ENCODE peak calls at places on chromosome 14, in four cellular contexts. W, H, K and B are unnamed samples.

GRCh38 chr14:36997843-36998242 is 174.6 kb downstream of the SLC25A21 start:
- DNase-seq in W (peak), H (no peak), K (no peak), B (peak)

GRCh38 chr14:89805501-89805900 is 149.0 kb downstream of the EFCAB11 start:
- DNase-seq in W (no peak), H (no peak), K (no peak), B (no peak)

GRCh38 chr14:56422703-56423213 is 156.8 kb upstream of the TMEM260 start:
- DNase-seq in W (peak), H (peak), K (peak), B (peak)

GRCh38 chr14:59215353-59215752 is 26.9 kb downstream of the DAAM1 start:
- DNase-seq in W (peak), H (no peak), K (peak), B (peak)

GRCh38 chr14:21087294-21088091 is 11.0 kb downstream of the ZNF219 start:
- DNase-seq in W (peak), H (peak), K (no peak), B (peak)

GRCh38 chr14:74508292-74508731 is 14.7 kb downstream of the ISCA2 start:
- DNase-seq in W (no peak), H (no peak), K (no peak), B (peak)

GRCh38 chr14:67589212-67589770 is 10.8 kb downstream of the PIGH start:
- DNase-seq in W (no peak), H (no peak), K (no peak), B (no peak)

GRCh38 chr14:103143535-103143934 is 20.3 kb downstream of the TNFAIP2 start:
- DNase-seq in W (peak), H (no peak), K (no peak), B (peak)

GRCh38 chr14:102510616-102511520 is 1.3 kb upstream of the ANKRD9 start:
- DNase-seq in W (no peak), H (no peak), K (peak), B (no peak)

GRCh38 chr14:95098984-95099599 is 58.2 kb downstream of the DICER1 start:
- DNase-seq in W (peak), H (peak), K (peak), B (peak)

GRCh38 chr14:64812412-64812811 is 67.3 kb downstream of the SPTB start:
- DNase-seq in W (no peak), H (peak), K (peak), B (no peak)

GRCh38 chr14:70265422-70265821 is 76.7 kb upstream of the SLC8A3 start:
- DNase-seq in W (no peak), H (no peak), K (no peak), B (no peak)

GRCh38 chr14:75229923-75230792 is 48.5 kb upstream of the FOS start:
- DNase-seq in W (peak), H (peak), K (peak), B (peak)

GRCh38 chr14:79583738-79584405 is 627.4 kb downstream of the DIO2 start:
- DNase-seq in W (peak), H (no peak), K (no peak), B (peak)

GRCh38 chr14:100432652-100433427 is 109.7 kb downstream of the SLC25A47 start:
- DNase-seq in W (no peak), H (no peak), K (no peak), B (no peak)

GRCh38 chr14:58914271-58914855 is 274.1 kb upstream of the DAAM1 start:
- DNase-seq in W (no peak), H (no peak), K (no peak), B (no peak)

GRCh38 chr14:95664046-95664445 is 22.2 kb upstream of the TCL1B start:
- DNase-seq in W (no peak), H (peak), K (no peak), B (no peak)

GRCh38 chr14:48250575-48250974 is 575.2 kb upstream of the MDGA2 start:
- DNase-seq in W (no peak), H (no peak), K (no peak), B (no peak)

GRCh38 chr14:30553311-30553989 is 5.5 kb upstream of the G2E3 start:
- DNase-seq in W (peak), H (no peak), K (no peak), B (peak)

GRCh38 chr14:102949062-102949800 is 26.8 kb downstream of the AMN start:
- DNase-seq in W (no peak), H (no peak), K (no peak), B (no peak)

GRCh38 chr14:105473677-105474477 is 744 bp upstream of the CRIP2 start:
- DNase-seq in W (peak), H (peak), K (peak), B (peak)

GRCh38 chr14:34912182-34912581 is 37.0 kb upstream of the BAZ1A start:
- DNase-seq in W (peak), H (no peak), K (no peak), B (no peak)

GRCh38 chr14:55129086-55129427 is at the start of gene LGALS3:
- DNase-seq in W (peak), H (no peak), K (peak), B (peak)

GRCh38 chr14:101948666-101949205 is 15.6 kb upstream of the DYNC1H1 start:
- DNase-seq in W (no peak), H (no peak), K (no peak), B (no peak)

GRCh38 chr14:71618047-71618446 is 314.2 kb upstream of the RGS6 start:
- DNase-seq in W (no peak), H (no peak), K (no peak), B (no peak)

GRCh38 chr14:79605863-79606262 is 605.4 kb downstream of the DIO2 start:
- DNase-seq in W (no peak), H (peak), K (no peak), B (no peak)

GRCh38 chr14:32711103-32711680 is 227.5 kb upstream of the NPAS3 start:
- DNase-seq in W (peak), H (peak), K (peak), B (peak)

GRCh38 chr14:75636100-75636692 is 24.5 kb downstream of the ERG28 start:
- DNase-seq in W (peak), H (no peak), K (no peak), B (peak)

GRCh38 chr14:75196468-75196867 is 20.1 kb upstream of the TMED10 start:
- DNase-seq in W (no peak), H (no peak), K (peak), B (no peak)

GRCh38 chr14:70317969-70318634 is 41.4 kb downstream of the COX16 start:
- DNase-seq in W (peak), H (no peak), K (peak), B (peak)

GRCh38 chr14:93984987-93985410 is 8.6 kb upstream of the ASB2 start:
- DNase-seq in W (peak), H (no peak), K (peak), B (peak)

GRCh38 chr14:71244341-71244740 is 337.1 kb downstream of the PCNX1 start:
- DNase-seq in W (peak), H (no peak), K (no peak), B (peak)